ENCODE peak calls at places on chromosomes 2 and 18, in four cellular contexts. G, W, T and A are unnamed samples.

GRCh38 chr18:56381151-56381550 is 257.2 kb downstream of the TXNL1 start:
- DNase-seq in G (no peak), W (no peak), T (no peak), A (no peak)

GRCh38 chr2:203804070-203804469 is 63.5 kb upstream of the CTLA4 start:
- DNase-seq in G (peak; percentile 91), W (no peak), T (peak; percentile 99), A (peak; percentile 98)

GRCh38 chr18:56841836-56842235 is 190.7 kb downstream of the WDR7 start:
- DNase-seq in G (no peak), W (no peak), T (no peak), A (no peak)

GRCh38 chr18:74898965-74899364 is 301.3 kb downstream of the ZNF407 start:
- DNase-seq in G (peak; percentile 32), W (no peak), T (peak; percentile 32), A (no peak)

GRCh38 chr18:65938592-65939372 is 188.0 kb downstream of the CDH7 start:
- DNase-seq in G (peak; percentile 31), W (no peak), T (peak; percentile 13), A (no peak)

GRCh38 chr2:227198866-227199265 is 34.4 kb downstream of the COL4A3 start:
- DNase-seq in G (no peak), W (no peak), T (no peak), A (no peak)

GRCh38 chr2:224220581-224221255 is 181.2 kb downstream of the FAM124B start:
- DNase-seq in G (peak; percentile 35), W (no peak), T (no peak), A (no peak)

GRCh38 chr2:47601518-47602015 is 181.4 kb upstream of the MSH6 start:
- DNase-seq in G (no peak), W (no peak), T (no peak), A (no peak)

GRCh38 chr2:231128541-231128940 is 3.7 kb upstream of the HTR2B start:
- DNase-seq in G (no peak), W (no peak), T (no peak), A (no peak)

GRCh38 chr2:148599112-148599991 is 45.2 kb upstream of the EPC2 start:
- DNase-seq in G (no peak), W (no peak), T (no peak), A (no peak)

GRCh38 chr2:1986166-1986565 is 241.9 kb upstream of the PXDN start:
- DNase-seq in G (no peak), W (no peak), T (no peak), A (no peak)

GRCh38 chr2:72142743-72143440 is 4.8 kb downstream of the CYP26B1 start:
- DNase-seq in G (peak; percentile 60), W (peak; percentile 43), T (peak; percentile 80), A (no peak)

GRCh38 chr2:224968051-224968450 is 74.2 kb downstream of the DOCK10 start:
- DNase-seq in G (no peak), W (no peak), T (no peak), A (no peak)

GRCh38 chr18:62963522-62963921 is 248.2 kb downstream of the PHLPP1 start:
- DNase-seq in G (no peak), W (no peak), T (no peak), A (no peak)

GRCh38 chr2:100731535-100731981 is 88.4 kb upstream of the NPAS2 start:
- DNase-seq in G (peak; percentile 64), W (no peak), T (peak; percentile 51), A (no peak)

GRCh38 chr2:23199115-23199918 is 185.7 kb upstream of the KLHL29 start:
- DNase-seq in G (peak; percentile 36), W (no peak), T (peak; percentile 43), A (no peak)

GRCh38 chr18:36464126-36464651 is 166.7 kb downstream of the FHOD3 start:
- DNase-seq in G (no peak), W (no peak), T (peak; percentile 18), A (no peak)

GRCh38 chr2:226211439-226211838 is 588.2 kb downstream of the IRS1 start:
- DNase-seq in G (peak; percentile 81), W (no peak), T (peak; percentile 95), A (peak; percentile 83)

GRCh38 chr2:51710222-51710621 is 678.3 kb upstream of the NRXN1 start:
- DNase-seq in G (no peak), W (no peak), T (no peak), A (no peak)

GRCh38 chr2:166417669-166418068 is 41.9 kb upstream of the SCN9A start:
- DNase-seq in G (peak; percentile 74), W (no peak), T (peak; percentile 58), A (peak; percentile 1)

GRCh38 chr18:22556271-22556990 is 138.7 kb upstream of the CTAGE1 start:
- DNase-seq in G (no peak), W (peak; percentile 31), T (peak; percentile 46), A (peak; percentile 86)

GRCh38 chr2:163205696-163206267 is 367.2 kb upstream of the KCNH7 start:
- DNase-seq in G (no peak), W (no peak), T (no peak), A (no peak)

GRCh38 chr2:174717273-174717672 is 47.0 kb downstream of the CHRNA1 start:
- DNase-seq in G (peak; percentile 12), W (no peak), T (peak; percentile 32), A (no peak)

GRCh38 chr18:8894823-8895222 is 189.5 kb downstream of the MTCL1 start:
- DNase-seq in G (no peak), W (no peak), T (no peak), A (no peak)

GRCh38 chr2:11923935-11924334 is 177.5 kb downstream of the LPIN1 start:
- DNase-seq in G (no peak), W (no peak), T (no peak), A (no peak)

GRCh38 chr2:184339966-184340365 is 258.4 kb upstream of the ZNF804A start:
- DNase-seq in G (peak; percentile 27), W (no peak), T (no peak), A (no peak)

GRCh38 chr2:54386993-54387590 is 69.0 kb upstream of the SPTBN1 start:
- DNase-seq in G (peak; percentile 49), W (peak; percentile 70), T (peak; percentile 69), A (no peak)

GRCh38 chr2:224347181-224348051 is 54.5 kb downstream of the FAM124B start:
- DNase-seq in G (no peak), W (no peak), T (no peak), A (no peak)

GRCh38 chr2:810397-810796 is 133.2 kb upstream of the TMEM18 start:
- DNase-seq in G (no peak), W (no peak), T (no peak), A (no peak)

GRCh38 chr2:45319683-45320082 is 291.4 kb downstream of the SRBD1 start:
- DNase-seq in G (no peak), W (no peak), T (no peak), A (no peak)

GRCh38 chr2:43116988-43117387 is 109.4 kb downstream of the ZFP36L2 start:
- DNase-seq in G (no peak), W (no peak), T (no peak), A (no peak)

GRCh38 chr18:5068856-5069255 is 128.2 kb downstream of the AKAIN1 start:
- DNase-seq in G (no peak), W (no peak), T (no peak), A (no peak)

GRCh38 chr2:112161431-112162145 is 23.4 kb downstream of the FBLN7 start:
- DNase-seq in G (no peak), W (no peak), T (no peak), A (no peak)

GRCh38 chr2:119428488-119429224 is 3.0 kb upstream of the TMEM37 start:
- DNase-seq in G (no peak), W (no peak), T (no peak), A (no peak)

DNA sequence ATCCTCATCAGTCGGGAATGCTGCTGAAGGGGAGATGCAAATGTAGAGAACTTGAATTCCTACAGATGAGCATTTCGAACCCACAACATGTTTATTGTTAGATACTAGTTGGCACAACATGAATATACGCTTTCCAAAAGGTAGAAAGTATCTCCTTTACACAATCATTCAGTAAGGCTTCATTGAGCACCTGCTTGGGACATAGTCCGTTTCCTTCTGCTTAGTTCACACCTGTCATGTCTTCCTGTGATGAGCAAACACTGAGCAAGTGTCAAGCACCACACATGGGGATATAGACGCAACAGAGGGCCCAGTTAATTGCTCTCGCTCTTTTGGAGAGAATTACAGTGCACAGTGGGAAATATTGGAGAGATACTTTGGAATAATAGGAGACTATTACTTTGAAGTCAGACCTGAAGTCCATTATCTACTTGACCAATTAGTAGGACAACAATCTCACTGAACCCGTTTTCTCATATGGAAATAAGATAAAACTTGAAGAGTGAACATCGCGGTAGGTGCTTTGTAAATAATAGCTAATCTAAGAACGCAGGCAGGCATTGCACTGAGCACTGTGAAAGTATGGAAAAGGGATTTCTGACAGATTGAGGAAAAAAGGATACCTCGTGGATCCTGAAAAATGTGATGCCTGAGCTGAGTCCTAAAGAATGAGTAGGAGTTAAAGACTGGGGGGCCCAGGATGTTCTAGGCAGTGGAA is 1.2 kb downstream of the CPSF3 start:
- DNase-seq in G (no peak), W (no peak), T (no peak), A (no peak)
- H3K4me3 ChIP-seq in G (peak overlapping the region; percentile 95), W (peak overlapping the region; percentile 87), T (peak overlapping the region; percentile 84), A (peak overlapping the region; percentile 98)

DNA sequence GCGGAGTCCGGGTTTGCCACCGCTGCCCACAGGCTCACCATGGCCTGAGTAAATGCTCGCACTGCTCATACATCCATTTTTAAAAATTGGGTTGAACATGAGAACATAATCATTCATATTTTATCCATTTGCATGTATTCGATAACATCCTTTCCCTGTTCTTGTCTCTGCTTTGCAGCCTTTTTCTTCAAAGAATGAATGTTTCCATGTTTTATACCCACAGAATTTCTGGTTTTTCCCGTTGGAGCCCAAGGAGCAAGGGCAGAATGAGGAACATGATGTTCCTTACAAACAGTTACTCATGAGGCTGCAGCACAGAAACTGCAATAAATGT is 146.5 kb downstream of the CCDC74A start:
- DNase-seq in G (no peak), W (no peak), T (no peak), A (no peak)
- TF ChIP-seq CTCF in G (no peak), W (no peak), T (no peak), A (no peak)

DNA sequence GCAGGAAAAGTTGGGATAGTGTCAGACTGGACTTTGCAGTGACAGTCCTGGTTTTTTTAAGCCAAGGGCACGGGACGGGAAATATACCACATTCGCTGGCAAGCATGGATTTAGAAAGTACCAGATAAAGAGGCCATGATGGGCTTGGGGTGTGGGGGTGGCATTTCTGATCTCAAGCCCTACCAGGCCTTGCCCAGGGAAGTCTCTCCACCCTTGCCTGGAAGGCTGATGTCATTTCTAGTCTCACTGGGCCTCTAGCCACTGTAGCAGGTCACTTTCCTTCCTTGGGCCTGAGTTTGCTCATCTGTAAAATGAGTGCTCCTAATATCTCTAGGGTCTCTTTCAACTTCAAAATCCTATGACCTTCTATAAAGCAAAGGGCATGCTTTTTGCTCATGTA is 1.8 kb downstream of the ZBTB7C start:
- DNase-seq in G (no peak), W (no peak), T (no peak), A (no peak)
- H3K4me3 ChIP-seq in G (no peak overlapping the region), W (no peak overlapping the region), T (no peak overlapping the region), A (no peak overlapping the region)

DNA sequence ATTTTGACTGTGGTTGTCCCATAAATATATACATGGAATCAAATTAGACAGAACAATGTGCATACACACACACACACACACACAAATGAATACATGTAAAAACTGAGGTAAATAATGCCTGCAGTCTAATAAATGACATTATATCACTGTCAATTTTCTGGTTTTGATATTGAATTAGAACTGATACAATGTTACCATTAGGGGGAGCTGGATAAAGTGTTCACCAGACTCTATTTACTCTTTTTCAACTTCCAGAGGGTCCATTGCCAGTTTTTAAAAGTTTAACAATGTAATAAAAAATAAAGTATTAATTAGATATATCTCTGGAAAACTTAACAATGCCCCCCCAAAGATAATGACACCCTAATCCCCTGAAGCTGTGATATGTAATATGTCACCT is 1666.8 kb upstream of the TMEFF2 start:
- DNase-seq in G (no peak), W (no peak), T (no peak), A (no peak)
- TF ChIP-seq CTCF in G (no peak), W (no peak), T (no peak), A (peak; percentile 26)